ENCODE peak calls at places on chromosomes 3 and 15, in five cellular contexts. I is stimulated activated CD4-positive, alpha-beta T cell treated with anti-CD3 and anti-CD28 coated beads, Interleukin-4, amount 100 ng/mL, for 1 hour; P is ACHN; N is EL; O is adipocyte. M is an unnamed sample.

GRCh38 chr15:101266034-101266433 is 11.3 kb downstream of the SELENOS start:
- DNase-seq in O (no peak), P (no peak), N (peak; percentile 35), I (no peak), M (no peak)

GRCh38 chr3:134077649-134078081 is 47.9 kb upstream of the SLCO2A1 start:
- DNase-seq in N (no peak), O (no peak), P (no peak), I (no peak), M (no peak)

GRCh38 chr15:66356069-66356358 is 471 bp downstream of the TIPIN start:
- DNase-seq in N (no peak), O (no peak), I (no peak), P (no peak), M (no peak)

GRCh38 chr3:129001101-129001816 is at the start of gene EFCC1:
- DNase-seq in P (peak; percentile 7), I (no peak), N (peak; percentile 26), O (peak; percentile 63), M (no peak)

GRCh38 chr3:122635789-122636188 is 44.9 kb upstream of the PARP14 start:
- DNase-seq in I (no peak), N (peak; percentile 66), P (no peak), O (peak; percentile 29), M (no peak)

GRCh38 chr3:2511356-2511755 is 412.7 kb downstream of the CNTN4 start:
- DNase-seq in O (no peak), N (no peak), P (no peak), I (no peak), M (no peak)

GRCh38 chr3:150059729-150060128 is 89.0 kb upstream of the PFN2 start:
- DNase-seq in N (no peak), P (no peak), O (no peak), I (no peak), M (no peak)

GRCh38 chr15:75107905-75108838 is 84.8 kb downstream of the PPCDC start:
- DNase-seq in P (peak; percentile 67), N (peak; percentile 89), O (peak; percentile 91), I (peak; percentile 41), M (peak; percentile 88)

GRCh38 chr3:73669268-73669667 is 44.5 kb upstream of the PDZRN3 start:
- DNase-seq in N (peak; percentile 73), P (no peak), I (no peak), O (peak; percentile 30), M (no peak)

GRCh38 chr15:64515196-64515595 is 54.8 kb downstream of the ZNF609 start:
- DNase-seq in P (no peak), O (no peak), I (no peak), N (no peak), M (no peak)

GRCh38 chr3:112781611-112782010 is 65.1 kb downstream of the CD200R1L start:
- DNase-seq in N (peak; percentile 60), I (no peak), P (no peak), O (no peak), M (no peak)

GRCh38 chr3:88986834-88987233 is 120.6 kb upstream of the EPHA3 start:
- DNase-seq in I (no peak), P (no peak), N (peak; percentile 89), O (peak; percentile 84), M (peak; percentile 12)

GRCh38 chr3:189673535-189673934 is 42.3 kb downstream of the TP63 start:
- DNase-seq in I (no peak), O (no peak), P (no peak), N (no peak), M (no peak)

GRCh38 chr15:32706704-32707103 is 11.1 kb upstream of the GREM1 start:
- DNase-seq in I (no peak), P (no peak), O (no peak), N (peak; percentile 95), M (no peak)

GRCh38 chr3:126782554-126782953 is 78.5 kb downstream of the CHCHD6 start:
- DNase-seq in I (no peak), P (peak; percentile 82), N (peak; percentile 97), O (peak; percentile 88), M (peak; percentile 92)

M was measured in kidney epithelial cell.